ENCODE peak calls at places on chromosomes 12 and 14, in seven cellular contexts. One of them, this sample, is unnamed.

GRCh38 chr12:9135903-9136310 is 20.2 kb upstream of the A2M start:
- DNase-seq in NCI-H774: no peak
- DNase-seq in T-helper 9 cell: no peak
- DNase-seq in PC-9: no peak
- DNase-seq in transverse colon: no peak
- DNase-seq in DMS53: no peak
- DNase-seq in adipocyte: no peak
- DNase-seq in this sample: no peak

GRCh38 chr12:95646781-95647184 is 95.5 kb upstream of the USP44 start:
- DNase-seq in T-helper 9 cell: no peak
- DNase-seq in PC-9: no peak
- DNase-seq in DMS53: no peak
- DNase-seq in adipocyte: peak
- DNase-seq in NCI-H774: no peak
- DNase-seq in transverse colon: no peak
- DNase-seq in this sample: no peak

GRCh38 chr12:33267641-33268040 is 172.0 kb downstream of the SYT10 start:
- DNase-seq in PC-9: no peak
- DNase-seq in transverse colon: no peak
- DNase-seq in adipocyte: no peak
- DNase-seq in NCI-H774: no peak
- DNase-seq in DMS53: no peak
- DNase-seq in T-helper 9 cell: no peak
- DNase-seq in this sample: no peak

GRCh38 chr14:75399819-75400678 is 27.8 kb upstream of the JDP2 start:
- DNase-seq in DMS53: peak
- DNase-seq in PC-9: peak
- DNase-seq in T-helper 9 cell: no peak
- DNase-seq in NCI-H774: peak
- DNase-seq in adipocyte: peak
- DNase-seq in transverse colon: peak
- DNase-seq in this sample: peak

GRCh38 chr12:121524196-121524930 is 56.5 kb downstream of the KDM2B start:
- DNase-seq in adipocyte: no peak
- DNase-seq in PC-9: no peak
- DNase-seq in DMS53: no peak
- DNase-seq in T-helper 9 cell: no peak
- DNase-seq in NCI-H774: no peak
- DNase-seq in transverse colon: no peak
- DNase-seq in this sample: no peak

GRCh38 chr14:102998393-102998792 is 59.0 kb downstream of the CDC42BPB start:
- DNase-seq in DMS53: no peak
- DNase-seq in T-helper 9 cell: no peak
- DNase-seq in adipocyte: no peak
- DNase-seq in NCI-H774: no peak
- DNase-seq in transverse colon: no peak
- DNase-seq in PC-9: no peak
- DNase-seq in this sample: no peak

GRCh38 chr14:77113644-77114043 is 15.6 kb downstream of the CIPC start:
- DNase-seq in T-helper 9 cell: no peak
- DNase-seq in DMS53: no peak
- DNase-seq in transverse colon: no peak
- DNase-seq in PC-9: no peak
- DNase-seq in NCI-H774: no peak
- DNase-seq in adipocyte: no peak
- DNase-seq in this sample: peak

GRCh38 chr12:89439946-89440345 is 84.7 kb downstream of the GALNT4 start:
- DNase-seq in NCI-H774: no peak
- DNase-seq in adipocyte: no peak
- DNase-seq in PC-9: no peak
- DNase-seq in DMS53: no peak
- DNase-seq in transverse colon: no peak
- DNase-seq in T-helper 9 cell: no peak
- DNase-seq in this sample: no peak

GRCh38 chr12:27332407-27333310 is at the start of gene BMAL2:
- DNase-seq in PC-9: no peak
- DNase-seq in DMS53: peak
- DNase-seq in NCI-H774: peak
- DNase-seq in adipocyte: peak
- DNase-seq in transverse colon: peak
- DNase-seq in T-helper 9 cell: peak
- DNase-seq in this sample: peak

GRCh38 chr14:36588119-36588518 is 5.7 kb upstream of the NKX2-8 start:
- DNase-seq in T-helper 9 cell: no peak
- DNase-seq in DMS53: no peak
- DNase-seq in PC-9: no peak
- DNase-seq in transverse colon: no peak
- DNase-seq in NCI-H774: no peak
- DNase-seq in adipocyte: no peak
- DNase-seq in this sample: no peak

GRCh38 chr12:29073631-29074239 is 75.3 kb upstream of the FAR2 start:
- DNase-seq in T-helper 9 cell: no peak
- DNase-seq in transverse colon: no peak
- DNase-seq in PC-9: peak
- DNase-seq in DMS53: peak
- DNase-seq in NCI-H774: peak
- DNase-seq in adipocyte: peak
- DNase-seq in this sample: peak

GRCh38 chr12:95208678-95209077 is 8.6 kb downstream of the FGD6 start:
- DNase-seq in NCI-H774: peak
- DNase-seq in transverse colon: no peak
- DNase-seq in DMS53: peak
- DNase-seq in adipocyte: no peak
- DNase-seq in T-helper 9 cell: no peak
- DNase-seq in PC-9: no peak
- DNase-seq in this sample: no peak

GRCh38 chr12:3987571-3987970 is 114.4 kb upstream of the PARP11 start:
- DNase-seq in adipocyte: no peak
- DNase-seq in DMS53: no peak
- DNase-seq in transverse colon: no peak
- DNase-seq in NCI-H774: no peak
- DNase-seq in T-helper 9 cell: no peak
- DNase-seq in PC-9: no peak
- DNase-seq in this sample: no peak

GRCh38 chr14:76564471-76565119 is 188.7 kb downstream of the ESRRB start:
- DNase-seq in transverse colon: no peak
- DNase-seq in DMS53: peak
- DNase-seq in T-helper 9 cell: no peak
- DNase-seq in NCI-H774: no peak
- DNase-seq in PC-9: no peak
- DNase-seq in adipocyte: no peak
- DNase-seq in this sample: no peak

This sample was measured in colonic mucosa.